ENCODE peak calls at places on chromosomes 6 and 20, in ten cellular contexts. Y is HEK293T; S is stimulated activated CD8-positive, alpha-beta memory T cell treated with anti-CD3 and anti-CD28 coated beads, Interleukin-15, amount 100 ng/mL, for 24 hours; R is stimulated activated CD4-positive, alpha-beta T cell treated with anti-CD3 and anti-CD28 coated beads, TNF-alpha, amount 100 ng/mL, for 48 hours; O is HuH-7.5; L is globus pallidus; Q is WTC11; K is pancreas; U is skeletal muscle cell; Z is cardiac muscle cell. A is an unnamed sample.

GRCh38 chr6:90896165-90896549 is 309.3 kb upstream of the MAP3K7 start:
- DNase-seq in Y (no peak), S (no peak), R (no peak), O (no peak), L (no peak), Q (no peak), K (no peak), U (no peak), Z (no peak), A (peak; percentile 53)

GRCh38 chr6:124683507-124683906 is 278.7 kb upstream of the RNF217 start:
- DNase-seq in Y (peak; percentile 12), S (no peak), R (no peak), O (no peak), L (no peak), Q (peak; percentile 30), K (no peak), U (no peak), Z (no peak), A (no peak)

GRCh38 chr6:3534599-3534998 is 77.7 kb upstream of the SLC22A23 start:
- DNase-seq in Y (no peak), S (no peak), R (no peak), O (no peak), L (no peak), Q (no peak), K (no peak), U (peak; percentile 52), Z (no peak), A (no peak)

GRCh38 chr6:141403827-141404226 is 728.9 kb upstream of the GJE1 start:
- DNase-seq in Y (no peak), S (no peak), R (no peak), O (no peak), L (no peak), Q (no peak), K (no peak), U (peak; percentile 38), Z (no peak), A (no peak)

GRCh38 chr20:34311118-34312023 is 8.2 kb upstream of the AHCY start:
- DNase-seq in Y (no peak), S (no peak), R (no peak), O (peak; percentile 87), L (peak; percentile 40), Q (peak; percentile 69), K (peak; percentile 78), U (no peak), Z (peak; percentile 16), A (no peak)

GRCh38 chr6:65638047-65638831 is 68.8 kb downstream of the EYS start:
- DNase-seq in Y (peak; percentile 9), S (no peak), R (no peak), O (no peak), L (peak; percentile 3), Q (peak; percentile 39), K (no peak), U (no peak), Z (peak; percentile 58), A (peak; percentile 23)

GRCh38 chr20:40218296-40218955 is 470.6 kb downstream of the MAFB start:
- DNase-seq in Y (no peak), S (no peak), R (no peak), O (no peak), L (peak; percentile 78), Q (no peak), K (no peak), U (no peak), Z (peak; percentile 70), A (no peak)

GRCh38 chr6:45445749-45446454 is 68.2 kb upstream of the SUPT3H start:
- DNase-seq in Y (peak; percentile 36), S (no peak), R (no peak), O (peak; percentile 44), L (peak; percentile 75), Q (no peak), K (no peak), U (peak; percentile 99), Z (peak; percentile 50), A (peak; percentile 1)

GRCh38 chr6:71887006-71887743 is 825 bp downstream of the RIMS1 start:
- DNase-seq in Y (no peak), S (no peak), R (no peak), O (no peak), L (no peak), Q (peak; percentile 26), K (no peak), U (no peak), Z (peak; percentile 44), A (peak; percentile 56)

GRCh38 chr20:5652626-5653573 is 97.3 kb upstream of the SHLD1 start:
- DNase-seq in Y (no peak), S (no peak), R (no peak), O (no peak), L (no peak), Q (no peak), K (no peak), U (peak; percentile 67), Z (no peak), A (no peak)

GRCh38 chr6:41707565-41708200 is 27.7 kb downstream of the TFEB start:
- DNase-seq in Y (no peak), S (no peak), R (no peak), O (no peak), L (no peak), Q (no peak), K (no peak), U (no peak), Z (no peak), A (no peak)

GRCh38 chr20:45545754-45546453 is 1.3 kb downstream of the EPPIN start:
- DNase-seq in Y (peak; percentile 39), S (no peak), R (no peak), O (no peak), L (peak; percentile 14), Q (peak; percentile 14), K (no peak), U (peak; percentile 7), Z (peak; percentile 41), A (peak; percentile 10)

GRCh38 chr6:26296857-26297648 is 67.9 kb upstream of the BTN3A2 start:
- DNase-seq in Y (no peak), S (no peak), R (no peak), O (no peak), L (no peak), Q (no peak), K (no peak), U (no peak), Z (no peak), A (no peak)

GRCh38 chr6:96213768-96214167 is 198.0 kb downstream of the FUT9 start:
- DNase-seq in Y (no peak), S (no peak), R (no peak), O (no peak), L (no peak), Q (no peak), K (no peak), U (no peak), Z (no peak), A (no peak)

GRCh38 chr6:105174512-105174911 is 5.3 kb downstream of the POPDC3 start:
- DNase-seq in Y (no peak), S (no peak), R (no peak), O (no peak), L (no peak), Q (no peak), K (no peak), U (peak; percentile 53), Z (no peak), A (no peak)

GRCh38 chr20:21031666-21032065 is 74.5 kb downstream of the LINC00237 start:
- DNase-seq in Y (no peak), S (no peak), R (no peak), O (no peak), L (no peak), Q (no peak), K (no peak), U (no peak), Z (no peak), A (no peak)

GRCh38 chr20:1440024-1440423 is 26.6 kb downstream of the NSFL1C start:
- DNase-seq in Y (no peak), S (no peak), R (no peak), O (no peak), L (no peak), Q (peak; percentile 72), K (no peak), U (no peak), Z (no peak), A (peak; percentile 10)

GRCh38 chr20:24935140-24935539 is 13.9 kb upstream of the CST7 start:
- DNase-seq in Y (no peak), S (no peak), R (no peak), O (no peak), L (no peak), Q (no peak), K (no peak), U (no peak), Z (no peak), A (no peak)

GRCh38 chr6:152034631-152035030 is 227.1 kb downstream of the ESR1 start:
- DNase-seq in Y (no peak), S (no peak), R (no peak), O (no peak), L (no peak), Q (no peak), K (no peak), U (no peak), Z (no peak), A (no peak)

GRCh38 chr20:58790440-58790839 is 60.3 kb downstream of the GNAS-AS1 start:
- DNase-seq in Y (no peak), S (no peak), R (no peak), O (no peak), L (no peak), Q (no peak), K (no peak), U (no peak), Z (no peak), A (no peak)

GRCh38 chr6:35736293-35736894 is 438 bp upstream of the ARMC12 start:
- DNase-seq in Y (peak; percentile 66), S (peak; percentile 70), R (no peak), O (peak; percentile 74), L (peak; percentile 68), Q (peak; percentile 88), K (peak; percentile 85), U (no peak), Z (peak; percentile 75), A (peak; percentile 81)

GRCh38 chr6:45812937-45813336 is 202.7 kb downstream of the CLIC5 start:
- DNase-seq in Y (no peak), S (no peak), R (no peak), O (no peak), L (peak; percentile 81), Q (no peak), K (no peak), U (peak; percentile 62), Z (peak; percentile 34), A (no peak)

GRCh38 chr20:50195524-50196120 is 5.0 kb downstream of the CEBPB start:
- DNase-seq in Y (no peak), S (no peak), R (no peak), O (no peak), L (no peak), Q (no peak), K (no peak), U (no peak), Z (no peak), A (no peak)

GRCh38 chr6:167214216-167214615 is 56.4 kb upstream of the GPR31 start:
- DNase-seq in Y (no peak), S (no peak), R (no peak), O (no peak), L (peak; percentile 30), Q (no peak), K (no peak), U (no peak), Z (no peak), A (peak; percentile 20)